ENCODE peak calls at places on chromosomes 16 and 17, in ten cellular contexts. M is IMR-90; K is transverse colon; O is astrocyte of the cerebellum; B is neural progenitor cell; J is activated CD8-positive, alpha-beta memory T cell treated with anti-CD3 and anti-CD28 coated beads for 24 hours; P is upper lobe of left lung; H is NCI-H460; L is MM.1S; E is small intestine. V is an unnamed sample.

GRCh38 chr17:81918762-81919545 is 978 bp upstream of the SIRT7 start:
- DNase-seq in L (no peak), M (no peak), B (no peak), H (no peak), P (peak), O (no peak), J (no peak), K (peak), E (peak), V (no peak)

GRCh38 chr16:81376880-81377279 is 62.1 kb downstream of the GAN start:
- DNase-seq in L (no peak), H (no peak), B (no peak), K (no peak), J (no peak), M (no peak), E (no peak), P (no peak), O (no peak), V (no peak)

GRCh38 chr17:80621335-80622169 is 76.9 kb downstream of the RPTOR start:
- DNase-seq in E (no peak), P (no peak), B (peak), J (no peak), O (no peak), H (no peak), K (no peak), M (no peak), L (no peak), V (no peak)

GRCh38 chr16:751152-752007 is 9.2 kb upstream of the MSLN start:
- DNase-seq in H (no peak), L (no peak), J (no peak), B (peak), M (no peak), P (peak), K (no peak), O (no peak), E (no peak), V (no peak)

GRCh38 chr17:45995617-45996270 is 3.3 kb upstream of the STH start:
- DNase-seq in B (no peak), O (no peak), J (no peak), E (no peak), P (no peak), L (no peak), K (no peak), M (no peak), H (no peak), V (no peak)

GRCh38 chr16:88907768-88908167 is 41.3 kb upstream of the PABPN1L start:
- DNase-seq in L (no peak), K (no peak), O (no peak), J (no peak), B (no peak), M (peak), H (no peak), P (no peak), E (no peak), V (no peak)

GRCh38 chr16:56311208-56312027 is 113.9 kb downstream of the AMFR start:
- DNase-seq in L (no peak), E (no peak), H (no peak), P (peak), B (no peak), M (no peak), O (no peak), J (no peak), K (no peak), V (no peak)

GRCh38 chr17:31320231-31320630 is 1.2 kb downstream of the EVI2A start:
- DNase-seq in B (no peak), E (no peak), O (no peak), H (no peak), P (no peak), J (no peak), M (no peak), K (no peak), L (peak), V (no peak)

GRCh38 chr16:13767215-13767614 is 152.7 kb upstream of the ERCC4 start:
- DNase-seq in L (no peak), E (no peak), J (no peak), O (peak), B (peak), P (no peak), M (no peak), K (no peak), H (no peak), V (peak)

GRCh38 chr17:45367216-45367615 is 50.4 kb upstream of the MAP3K14 start:
- DNase-seq in E (no peak), B (no peak), O (no peak), K (no peak), J (peak), H (no peak), P (no peak), M (no peak), L (no peak), V (no peak)

GRCh38 chr16:1770328-1771071 is 843 bp downstream of the NME3 start:
- DNase-seq in B (peak), H (peak), P (peak), J (peak), E (peak), M (peak), K (peak), O (no peak), L (no peak), V (peak)

GRCh38 chr17:59494757-59495368 is 70.5 kb upstream of the DHX40 start:
- DNase-seq in K (no peak), E (no peak), M (no peak), H (no peak), L (no peak), O (no peak), J (peak), B (no peak), P (no peak), V (no peak)

GRCh38 chr16:83458612-83459011 is 349.2 kb upstream of the HSBP1 start:
- DNase-seq in B (no peak), K (no peak), H (peak), M (peak), P (no peak), O (no peak), L (peak), J (no peak), E (no peak), V (no peak)

GRCh38 chr17:50363217-50364060 is 9.5 kb downstream of the MRPL27 start:
- DNase-seq in B (peak), M (peak), P (peak), J (no peak), E (no peak), O (peak), H (no peak), L (no peak), K (no peak), V (no peak)

GRCh38 chr16:88810166-88810867 is 1.4 kb downstream of the APRT start:
- DNase-seq in H (no peak), M (no peak), O (no peak), K (no peak), B (no peak), L (no peak), P (peak), J (peak), E (no peak), V (no peak)

GRCh38 chr17:82055965-82056728 is 4.4 kb downstream of the GPS1 start:
- DNase-seq in P (no peak), O (no peak), E (no peak), B (no peak), J (no peak), M (no peak), K (no peak), L (no peak), H (no peak), V (no peak)

GRCh38 chr16:17227278-17227677 is 243.5 kb downstream of the XYLT1 start:
- DNase-seq in O (no peak), M (no peak), B (no peak), E (peak), J (no peak), L (no peak), H (no peak), P (no peak), K (no peak), V (peak)

GRCh38 chr17:40331743-40332641 is 23.0 kb downstream of the RARA start:
- DNase-seq in H (no peak), M (no peak), E (no peak), L (no peak), B (no peak), J (no peak), O (no peak), P (peak), K (peak), V (peak)

GRCh38 chr16:10613771-10614485 is 33.5 kb upstream of the EMP2 start:
- DNase-seq in M (no peak), L (no peak), O (no peak), H (no peak), P (no peak), B (no peak), J (no peak), K (no peak), E (no peak), V (no peak)

GRCh38 chr17:82007228-82007494 is 15.5 kb downstream of the CENPX start:
- DNase-seq in B (no peak), M (no peak), O (no peak), H (no peak), E (no peak), J (no peak), K (no peak), P (no peak), L (no peak), V (no peak)

GRCh38 chr17:74768069-74768762 is 7.9 kb downstream of the NAT9 start:
- DNase-seq in B (no peak), P (no peak), L (no peak), J (no peak), O (no peak), H (no peak), E (no peak), M (peak), K (no peak), V (no peak)

GRCh38 chr17:77404812-77405581 is 264.2 kb downstream of the SEC14L1 start:
- DNase-seq in J (peak), M (peak), L (no peak), P (no peak), B (no peak), H (no peak), O (no peak), E (peak), K (peak), V (no peak)

GRCh38 chr17:11245187-11245586 is 4.2 kb downstream of the SHISA6 start:
- DNase-seq in J (no peak), H (no peak), K (no peak), O (no peak), M (no peak), L (no peak), P (no peak), B (no peak), E (no peak), V (no peak)

GRCh38 chr16:24013733-24014645 is 178.2 kb downstream of the PRKCB start:
- DNase-seq in E (peak), B (no peak), M (no peak), K (peak), P (no peak), L (peak), J (peak), H (peak), O (no peak), V (no peak)

V was measured in T47D.